ENCODE peak calls at places on chromosomes 6 and 20, in ten cellular contexts. X, S, U, E, N, L, Y, C, W and H are unnamed samples.

GRCh38 chr20:22686097-22686496 is 101.7 kb upstream of the FOXA2 start:
- DNase-seq in N (peak; percentile 35), W (peak; percentile 18), C (peak; percentile 82), E (peak; percentile 40), U (no peak), S (peak; percentile 59), X (peak; percentile 69), L (no peak), Y (peak; percentile 75), H (peak; percentile 47)

GRCh38 chr6:86686496-86686895 is 250.8 kb upstream of the HTR1E start:
- DNase-seq in W (no peak), S (no peak), U (no peak), C (no peak), E (no peak), X (no peak), N (no peak), Y (no peak), L (no peak), H (no peak)

GRCh38 chr20:24634855-24635254 is 165.4 kb downstream of the SYNDIG1 start:
- DNase-seq in U (no peak), L (no peak), N (peak; percentile 90), Y (peak; percentile 89), C (peak; percentile 73), W (peak; percentile 64), X (no peak), S (peak; percentile 90), E (no peak), H (peak; percentile 89)

GRCh38 chr6:109069746-109070145 is 24.9 kb downstream of the SESN1 start:
- DNase-seq in E (no peak), C (no peak), X (no peak), W (no peak), L (no peak), S (no peak), N (no peak), U (no peak), Y (peak; percentile 63), H (no peak)

GRCh38 chr20:16580127-16580526 is 6.9 kb upstream of the KIF16B start:
- DNase-seq in W (peak; percentile 69), N (peak; percentile 71), X (peak; percentile 40), U (no peak), Y (peak; percentile 86), S (peak; percentile 90), E (no peak), C (peak; percentile 93), L (no peak), H (peak; percentile 31)

GRCh38 chr6:26031151-26031594 is 56.1 kb upstream of the HFE start:
- DNase-seq in E (no peak), Y (no peak), X (no peak), C (peak; percentile 50), U (no peak), W (no peak), L (no peak), N (peak; percentile 19), S (peak; percentile 20), H (no peak)

GRCh38 chr6:169702640-169703246 is 817 bp downstream of the C6orf120 start:
- DNase-seq in S (no peak), Y (no peak), E (peak; percentile 20), U (peak; percentile 25), C (peak; percentile 23), W (no peak), N (no peak), L (peak; percentile 67), X (peak; percentile 41), H (peak; percentile 13)

GRCh38 chr20:56442381-56443365 is 25.8 kb upstream of the RTF2 start:
- DNase-seq in S (no peak), X (no peak), N (no peak), E (no peak), W (no peak), C (no peak), Y (peak; percentile 50), U (no peak), L (no peak), H (no peak)

GRCh38 chr20:21781446-21782075 is 76.1 kb downstream of the PAX1 start:
- DNase-seq in W (no peak), C (no peak), X (no peak), E (no peak), S (no peak), N (no peak), Y (no peak), U (no peak), L (no peak), H (no peak)

GRCh38 chr6:168376811-168377480 is 57.4 kb upstream of the DACT2 start:
- DNase-seq in W (no peak), E (no peak), C (no peak), S (no peak), L (no peak), N (no peak), X (peak; percentile 44), Y (no peak), U (no peak), H (no peak)

DNA sequence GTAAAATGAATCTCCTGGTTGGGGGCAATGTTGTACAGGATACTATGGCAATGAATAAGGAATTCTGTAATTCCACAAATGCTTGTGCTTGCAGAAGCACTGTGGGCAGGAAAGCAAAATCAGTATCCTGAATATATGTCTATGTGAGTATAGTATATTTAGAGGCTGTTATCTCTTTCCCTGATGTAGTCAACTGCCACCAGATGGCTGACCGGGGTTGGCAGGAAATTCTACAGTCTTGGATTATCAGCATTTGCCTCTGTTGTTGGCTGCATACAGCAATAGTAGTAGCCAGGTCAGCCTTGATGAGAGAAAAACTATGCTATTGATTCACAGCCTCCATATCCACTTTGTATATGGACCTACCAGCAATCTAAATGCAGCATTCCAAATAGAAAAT is 425.1 kb upstream of the JAG1 start:
- DNase-seq in L (peak; percentile 53), E (no peak), Y (no peak), W (no peak), C (peak; percentile 62), S (no peak), U (no peak), N (no peak), X (peak; percentile 37), H (peak; percentile 3)
- TF ChIP-seq CTCF in L (no peak), E (peak; percentile 47), Y (peak; percentile 16), W (no peak), C (peak; percentile 68), S (peak; percentile 24), U (no peak), N (peak; percentile 7), X (no peak), H (peak; percentile 27)

DNA sequence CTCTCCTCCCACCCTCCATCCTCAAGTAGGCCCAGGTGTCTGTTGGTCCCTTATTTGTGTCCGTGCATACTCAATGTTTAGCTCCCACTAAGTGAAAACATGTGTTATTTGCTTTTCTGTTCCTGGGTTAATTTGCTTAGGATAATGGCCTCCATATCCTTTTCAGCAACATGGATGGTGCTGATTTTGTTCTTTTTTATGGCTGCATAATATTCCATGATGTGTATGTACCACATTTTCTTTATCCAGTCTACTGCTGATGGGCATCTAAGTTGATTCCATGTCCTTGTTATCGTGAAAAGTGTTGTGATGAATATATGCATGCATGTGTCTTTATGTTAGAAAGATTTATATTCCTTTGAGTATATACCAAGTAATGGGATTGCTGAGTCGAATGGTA is 314.9 kb upstream of the IRAK1BP1 start:
- DNase-seq in S (no peak), L (no peak), X (no peak), E (no peak), U (no peak), Y (no peak), C (no peak), N (no peak), W (no peak), H (no peak)
- TF ChIP-seq CTCF in S (no peak), L (no peak), X (no peak), E (no peak), U (no peak), Y (no peak), C (no peak), N (no peak), W (no peak), H (no peak)

DNA sequence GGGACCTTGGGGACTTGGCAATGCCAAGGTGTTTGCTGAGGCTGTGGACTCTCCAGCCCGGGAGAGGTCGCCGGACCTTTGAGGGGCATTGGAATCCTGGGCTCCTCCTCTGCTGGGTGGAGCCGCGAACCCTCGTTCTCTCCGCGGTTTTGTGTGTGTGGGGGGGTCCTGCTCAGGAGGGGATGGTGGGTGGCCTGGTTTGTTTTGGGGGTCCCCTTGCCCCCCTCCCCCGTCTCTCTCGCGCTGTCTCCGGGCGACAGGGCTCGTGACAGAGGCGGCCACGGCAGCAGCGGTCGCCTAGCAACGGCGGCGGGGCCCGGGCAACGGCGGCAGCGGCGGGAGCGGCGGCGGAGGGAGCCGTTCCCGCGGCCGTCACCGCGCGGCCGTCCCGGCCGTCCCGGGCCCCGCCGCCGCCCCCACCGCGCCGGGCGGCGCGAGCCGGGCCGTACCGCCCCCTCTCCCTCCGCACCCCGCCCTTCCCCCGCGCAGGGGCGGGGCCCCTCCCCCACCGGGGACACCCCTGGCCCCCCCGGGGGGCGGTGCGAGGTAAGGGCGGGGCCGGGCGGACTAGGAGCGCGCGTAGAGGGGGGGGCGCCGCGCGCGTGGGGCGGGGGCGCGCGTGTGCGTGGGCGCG is 7.8 kb downstream of the SYNGAP1 start:
- DNase-seq in N (no peak), E (peak; percentile 63), X (peak; percentile 65), L (peak; percentile 82), U (no peak), Y (no peak), W (no peak), S (no peak), C (peak; percentile 18), H (no peak)
- TF ChIP-seq CTCF in N (no peak), E (no peak), X (no peak), L (no peak), U (no peak), Y (no peak), W (no peak), S (no peak), C (peak; percentile 22), H (no peak)

GRCh38 chr6:7154341-7155139 is 46.8 kb downstream of the RREB1 start:
- DNase-seq in W (no peak), Y (no peak), E (no peak), U (no peak), S (no peak), N (no peak), X (no peak), C (no peak), L (no peak), H (no peak)
- TF ChIP-seq CTCF in W (no peak), Y (no peak), E (no peak), U (no peak), S (no peak), N (no peak), X (no peak), C (no peak), L (no peak), H (no peak)